ENCODE peak calls at places on chromosomes 12 and 14, in seven cellular contexts. E is foreskin keratinocyte, S is AG04450, V is RWPE1, T is Peyer's patch, K is left ventricle myocardium inferior, D is neural progenitor cell. L is an unnamed sample.

GRCh38 chr14:52068741-52069616 is at the start of gene NID2:
- DNase-seq in E (no peak), K (peak; percentile 91), D (peak; percentile 95), S (peak; percentile 93), V (peak; percentile 58), T (peak; percentile 60), L (peak; percentile 86)

GRCh38 chr12:49974231-49974675 is 1.5 kb downstream of the AQP6 start:
- DNase-seq in K (peak; percentile 69), S (peak; percentile 30), V (no peak), E (no peak), D (peak; percentile 75), T (peak; percentile 58), L (peak; percentile 43)

GRCh38 chr14:32896979-32897723 is 41.5 kb upstream of the NPAS3 start:
- DNase-seq in V (peak; percentile 16), E (no peak), S (no peak), D (no peak), K (no peak), T (no peak), L (no peak)

GRCh38 chr12:45183263-45183662 is 32.6 kb upstream of the ANO6 start:
- DNase-seq in D (no peak), E (no peak), V (peak; percentile 8), K (no peak), S (no peak), T (no peak), L (no peak)

GRCh38 chr12:110581951-110582285 is 1.2 kb downstream of the PPTC7 start:
- DNase-seq in T (no peak), K (no peak), V (no peak), E (peak; percentile 13), S (no peak), D (no peak), L (peak; percentile 65)

GRCh38 chr12:58202933-58203713 is 261.8 kb downstream of the ATP23 start:
- DNase-seq in K (no peak), E (no peak), D (no peak), S (no peak), V (no peak), T (no peak), L (no peak)

GRCh38 chr14:73437206-73437605 is 21.1 kb downstream of the NUMB start:
- DNase-seq in E (no peak), D (no peak), S (no peak), T (no peak), K (no peak), V (no peak), L (no peak)

GRCh38 chr14:74414380-74414779 is 11.6 kb downstream of the SYNDIG1L start:
- DNase-seq in S (no peak), E (no peak), T (no peak), K (no peak), V (no peak), D (peak; percentile 77), L (no peak)

GRCh38 chr12:32983968-32984367 is 87.4 kb upstream of the PKP2 start:
- DNase-seq in D (peak; percentile 21), K (no peak), T (no peak), V (no peak), E (no peak), S (no peak), L (no peak)

GRCh38 chr12:87323369-87323768 is 705.8 kb downstream of the C12orf50 start:
- DNase-seq in E (no peak), T (no peak), D (no peak), S (peak; percentile 58), V (no peak), K (no peak), L (no peak)

GRCh38 chr12:76310110-76310509 is 38.1 kb downstream of the BBS10 start:
- DNase-seq in V (peak; percentile 65), K (no peak), T (no peak), S (no peak), D (no peak), E (peak; percentile 59), L (no peak)

GRCh38 chr12:54397157-54397556 is 12.6 kb upstream of the ZNF385A start:
- DNase-seq in D (no peak), T (no peak), S (no peak), K (no peak), E (no peak), V (no peak), L (no peak)

GRCh38 chr12:132449565-132450390 is 40.2 kb upstream of the FBRSL1 start:
- DNase-seq in E (no peak), K (no peak), V (no peak), D (no peak), T (no peak), S (no peak), L (no peak)

GRCh38 chr12:88781909-88782308 is 201.6 kb upstream of the KITLG start:
- DNase-seq in S (no peak), V (peak; percentile 28), K (no peak), D (no peak), E (peak; percentile 74), T (no peak), L (no peak)

GRCh38 chr14:54562334-54562733 is 4.6 kb upstream of the SAMD4A start:
- DNase-seq in V (no peak), E (no peak), S (no peak), K (no peak), T (no peak), D (no peak), L (no peak)

GRCh38 chr14:48731260-48731659 is 854.9 kb downstream of the RPS29 start:
- DNase-seq in K (no peak), T (no peak), V (no peak), S (no peak), D (no peak), E (no peak), L (no peak)

GRCh38 chr14:35402323-35403084 is 2.0 kb downstream of the NFKBIA start:
- DNase-seq in T (peak; percentile 67), E (no peak), S (no peak), K (no peak), V (no peak), D (no peak), L (peak; percentile 63)
- H3K27ac ChIP-seq in T (peak overlapping the region; percentile 100), E (peak overlapping the region; percentile 94), S (peak overlapping the region; percentile 78), K (peak overlapping the region; percentile 100), V (peak overlapping the region; percentile 98), D (no peak overlapping the region), L (peak overlapping the region; percentile 99)

GRCh38 chr14:101071493-101071891 is 168.0 kb upstream of the RTL1 start:
- DNase-seq in T (peak; percentile 19), E (no peak), S (no peak), K (no peak), V (no peak), D (no peak), L (peak; percentile 10)
- TF ChIP-seq CTCF in T (no peak), E (no peak), S (no peak), K (no peak), V (no peak), D (no peak), L (no peak)

DNA sequence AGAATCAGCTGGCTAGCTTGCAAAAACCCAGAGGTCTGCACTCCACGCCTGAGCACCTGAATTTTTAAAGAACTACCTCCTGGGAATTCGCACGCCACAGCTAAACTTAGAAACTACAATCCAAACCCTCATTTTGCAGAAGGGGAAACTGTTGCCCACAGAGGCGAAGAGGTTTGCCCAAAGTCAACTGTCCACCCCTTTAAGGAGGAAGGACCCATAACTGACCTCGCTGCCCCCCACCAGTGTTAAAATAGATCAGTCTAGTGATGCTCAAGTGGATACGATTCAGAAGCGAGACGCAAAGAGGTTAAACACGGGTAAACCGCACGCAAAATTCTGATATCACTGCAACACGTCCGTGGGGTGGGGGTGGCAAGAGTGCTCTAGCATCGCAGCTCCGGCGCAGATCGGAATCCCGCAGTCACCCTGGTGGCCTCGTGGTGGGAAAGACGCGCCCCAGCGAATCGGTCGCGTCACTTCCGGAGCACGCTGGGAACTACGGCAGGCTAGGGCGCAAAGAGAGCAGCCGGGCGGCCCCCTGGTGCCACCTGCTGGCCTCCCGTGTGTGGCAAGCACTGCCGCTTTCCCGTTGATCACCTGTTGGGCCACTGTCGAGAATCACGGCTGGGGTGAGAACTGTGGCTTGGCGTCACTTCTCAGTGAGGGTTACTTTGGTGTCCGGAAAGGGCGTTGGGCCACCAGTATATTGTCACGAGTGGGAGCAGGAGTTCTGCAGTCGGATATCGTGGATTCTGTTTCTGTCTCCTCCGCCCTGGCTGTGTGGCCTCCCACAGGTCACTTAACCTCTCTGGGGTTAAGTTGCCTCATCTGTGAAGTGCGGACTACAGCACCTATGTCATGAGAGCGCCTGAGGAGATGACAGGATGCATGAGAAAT is at the start of gene ALKBH2:
- DNase-seq in D (peak; percentile 94), V (peak; percentile 84), E (peak; percentile 53), T (peak; percentile 96), S (peak; percentile 72), K (peak; percentile 93), L (peak; percentile 92)
- H3K27ac ChIP-seq in D (no peak within 1 kb of the TSS), V (peak within 1 kb of the TSS; percentile 59), E (no peak within 1 kb of the TSS), T (peak within 1 kb of the TSS; percentile 65), S (peak within 1 kb of the TSS; percentile 65), K (peak within 1 kb of the TSS; percentile 78), L (peak within 1 kb of the TSS; percentile 23)

GRCh38 chr12:67457799-67458680 is 188.9 kb downstream of the CAND1 start:
- DNase-seq in S (no peak), K (no peak), T (no peak), V (no peak), D (no peak), E (peak; percentile 27), L (no peak)
- TF ChIP-seq CTCF in S (peak; percentile 40), K (peak; percentile 53), T (peak; percentile 16), V (no peak), D (peak; percentile 19), E (no peak), L (no peak)

GRCh38 chr12:113101751-113102150 is 33.8 kb downstream of the RASAL1 start:
- DNase-seq in S (no peak), D (no peak), E (no peak), V (no peak), K (no peak), T (no peak), L (no peak)

GRCh38 chr12:113098428-113099028 is 37.0 kb downstream of the RASAL1 start:
- DNase-seq in T (peak; percentile 80), K (peak; percentile 74), E (peak; percentile 92), D (peak; percentile 82), V (peak; percentile 94), S (peak; percentile 11), L (peak; percentile 91)

GRCh38 chr12:113099364-113099763 is 36.2 kb downstream of the RASAL1 start:
- DNase-seq in V (no peak), S (no peak), E (no peak), T (no peak), D (no peak), K (no peak), L (no peak)

GRCh38 chr12:113097716-113098427 is 37.7 kb downstream of the RASAL1 start:
- DNase-seq in K (peak; percentile 60), E (no peak), S (no peak), D (peak; percentile 74), V (peak; percentile 29), T (no peak), L (no peak)

GRCh38 chr12:113099764-113100163 is 35.8 kb downstream of the RASAL1 start:
- DNase-seq in T (no peak), S (no peak), D (no peak), V (no peak), K (no peak), E (no peak), L (no peak)
- H3K27ac ChIP-seq in T (no peak overlapping the region), S (no peak overlapping the region), D (no peak overlapping the region), V (no peak overlapping the region), K (no peak overlapping the region), E (no peak overlapping the region), L (no peak overlapping the region)